ENCODE peak calls at places on chromosomes 16 and 17, in four cellular contexts. J, T, X and W are unnamed samples.

GRCh38 chr17:14784997-14785696 is 480.0 kb downstream of the PMP22 start:
- DNase-seq in J (peak), T (no peak), X (peak), W (no peak)

GRCh38 chr16:66266436-66267286 is 99.8 kb upstream of the CDH5 start:
- DNase-seq in J (no peak), T (no peak), X (no peak), W (no peak)

GRCh38 chr17:62996221-62996620 is 30.2 kb downstream of the TANC2 start:
- DNase-seq in J (no peak), T (no peak), X (no peak), W (no peak)

GRCh38 chr16:88732172-88732960 is 26.1 kb downstream of the CTU2 start:
- DNase-seq in J (no peak), T (no peak), X (no peak), W (no peak)

GRCh38 chr16:54370653-54371052 is 84.1 kb upstream of the IRX3 start:
- DNase-seq in J (no peak), T (no peak), X (no peak), W (no peak)

GRCh38 chr16:47519543-47519942 is 58.4 kb downstream of the PHKB start:
- DNase-seq in J (no peak), T (no peak), X (no peak), W (no peak)

GRCh38 chr16:88742896-88743605 is 36.7 kb downstream of the CTU2 start:
- DNase-seq in J (no peak), T (no peak), X (no peak), W (no peak)

GRCh38 chr16:80971814-80972213 is 34.9 kb downstream of the CMC2 start:
- DNase-seq in J (no peak), T (no peak), X (no peak), W (no peak)

GRCh38 chr17:56595831-56596740 is 2.6 kb downstream of the NOG start:
- DNase-seq in J (peak), T (no peak), X (peak), W (no peak)

GRCh38 chr17:36928450-36929125 is 8.7 kb upstream of the LHX1 start:
- DNase-seq in J (no peak), T (no peak), X (no peak), W (no peak)

GRCh38 chr17:31580331-31581021 is 189.0 kb downstream of the RAB11FIP4 start:
- DNase-seq in J (no peak), T (no peak), X (no peak), W (peak)

GRCh38 chr16:24297375-24297774 is 41.2 kb downstream of the CACNG3 start:
- DNase-seq in J (no peak), T (no peak), X (no peak), W (no peak)

GRCh38 chr17:50425682-50426471 is at the start of gene ACSF2:
- DNase-seq in J (peak), T (peak), X (peak), W (peak)

GRCh38 chr17:40809721-40810421 is 10.1 kb upstream of the KRT28 start:
- DNase-seq in J (no peak), T (no peak), X (no peak), W (no peak)

GRCh38 chr16:3998793-3999478 is 117.3 kb downstream of the ADCY9 start:
- DNase-seq in J (no peak), T (no peak), X (no peak), W (no peak)

GRCh38 chr17:9162275-9162985 is 141.1 kb downstream of the NTN1 start:
- DNase-seq in J (no peak), T (no peak), X (no peak), W (peak)

GRCh38 chr16:52548261-52549010 is 1.5 kb upstream of the TOX3 start:
- DNase-seq in J (no peak), T (no peak), X (no peak), W (no peak)